ENCODE peak calls at places on chromosome 14, in ten cellular contexts. F is stimulated activated CD8-positive, alpha-beta memory T cell treated with anti-CD3 and anti-CD28 coated beads, Interleukin-2, amount 100 ng/mL, for 48 hours; U is stomach; A is activated CD4-positive, alpha-beta T cell treated with anti-CD3 and anti-CD28 coated beads for 24 hours; G is stimulated activated naive CD4-positive, alpha-beta T cell; C is DMS 273 treated with DMSO at 0.1 percent for 48 hours; V is lower lobe of right lung; S is ELR; J is mucosa of descending colon; Y is NCI-H2081. P is an unnamed sample.

GRCh38 chr14:35539969-35540368 is 6.0 kb downstream of the INSM2 start:
- DNase-seq in C (no peak), Y (no peak), S (no peak), F (no peak), G (no peak), J (no peak), A (no peak), U (no peak), V (no peak), P (no peak)

GRCh38 chr14:20934148-20934762 is 21.0 kb upstream of the RNASE2 start:
- DNase-seq in V (peak), G (no peak), C (no peak), A (peak), Y (no peak), S (peak), U (peak), F (peak), J (no peak), P (peak)

GRCh38 chr14:96037891-96038557 is 1.1 kb upstream of the C14orf132 start:
- DNase-seq in U (peak), S (peak), J (no peak), Y (peak), A (no peak), C (peak), G (no peak), F (no peak), V (peak), P (peak)

GRCh38 chr14:100416921-100417451 is 93.8 kb downstream of the SLC25A47 start:
- DNase-seq in G (no peak), U (no peak), A (no peak), F (no peak), J (no peak), S (peak), V (no peak), Y (no peak), C (no peak), P (peak)

GRCh38 chr14:73662439-73663056 is 17.8 kb downstream of the DNAL1 start:
- DNase-seq in A (no peak), Y (no peak), J (no peak), V (no peak), G (no peak), U (no peak), S (peak), F (no peak), C (peak), P (peak)

GRCh38 chr14:92670177-92670576 is 78.2 kb downstream of the LGMN start:
- DNase-seq in G (no peak), V (peak), F (no peak), Y (peak), J (no peak), S (peak), U (no peak), A (no peak), C (peak), P (peak)

GRCh38 chr14:104224516-104225281 is 86.3 kb downstream of the KIF26A start:
- DNase-seq in A (peak), S (no peak), Y (no peak), V (peak), J (peak), G (no peak), F (peak), C (no peak), U (no peak), P (no peak)

GRCh38 chr14:67514650-67515385 is 18.3 kb upstream of the PLEKHH1 start:
- DNase-seq in A (no peak), F (no peak), J (peak), G (peak), V (peak), Y (peak), U (peak), S (peak), C (no peak), P (peak)

GRCh38 chr14:33343016-33343415 is 404.3 kb downstream of the NPAS3 start:
- DNase-seq in V (no peak), F (no peak), Y (no peak), U (no peak), S (no peak), C (no peak), J (no peak), A (no peak), G (no peak), P (peak)

GRCh38 chr14:80434574-80435321 is 223.4 kb upstream of the DIO2 start:
- DNase-seq in F (no peak), A (no peak), J (no peak), C (no peak), V (no peak), Y (peak), S (peak), U (peak), G (no peak), P (peak)

GRCh38 chr14:95048771-95049312 is 108.5 kb downstream of the DICER1 start:
- DNase-seq in A (no peak), J (no peak), S (no peak), G (no peak), F (no peak), Y (no peak), V (no peak), C (no peak), U (peak), P (no peak)

GRCh38 chr14:90676859-90677258 is 139.4 kb downstream of the TTC7B start:
- DNase-seq in U (no peak), C (no peak), J (no peak), G (no peak), Y (no peak), S (no peak), F (no peak), V (no peak), A (no peak), P (no peak)

GRCh38 chr14:34199585-34199984 is 248.7 kb upstream of the EGLN3 start:
- DNase-seq in J (no peak), F (peak), G (no peak), A (no peak), S (peak), V (no peak), Y (no peak), C (no peak), U (no peak), P (peak)

GRCh38 chr14:20998139-20998538 is 954 bp upstream of the SLC39A2 start:
- DNase-seq in S (no peak), V (no peak), C (no peak), U (no peak), J (no peak), G (no peak), Y (no peak), F (no peak), A (no peak), P (no peak)

GRCh38 chr14:61326847-61327246 is 5.5 kb downstream of the PRKCH start:
- DNase-seq in Y (no peak), S (no peak), U (peak), A (no peak), V (peak), G (no peak), C (no peak), F (no peak), J (no peak), P (peak)

GRCh38 chr14:95432152-95433093 is 84.0 kb downstream of the SYNE3 start:
- DNase-seq in Y (peak), A (no peak), U (peak), S (peak), J (no peak), C (peak), G (no peak), F (no peak), V (no peak), P (peak)

GRCh38 chr14:31752867-31753661 is 191.9 kb downstream of the NUBPL start:
- DNase-seq in Y (no peak), G (no peak), S (no peak), C (no peak), F (no peak), J (no peak), U (no peak), A (no peak), V (no peak), P (peak)

GRCh38 chr14:94113908-94114588 is 3.5 kb downstream of the IFI27 start:
- DNase-seq in J (no peak), Y (no peak), U (peak), S (no peak), C (no peak), G (no peak), V (no peak), F (no peak), A (no peak), P (no peak)

GRCh38 chr14:52069617-52070431 is 965 bp upstream of the NID2 start:
- DNase-seq in A (no peak), C (no peak), S (peak), J (peak), G (no peak), F (no peak), V (no peak), U (no peak), Y (no peak), P (peak)

GRCh38 chr14:23095196-23096108 is at the start of gene C14orf119:
- DNase-seq in V (peak), U (peak), G (no peak), J (peak), F (peak), Y (no peak), A (peak), C (no peak), S (peak), P (peak)

GRCh38 chr14:87705439-87705896 is 287.5 kb downstream of the GALC start:
- DNase-seq in G (no peak), Y (no peak), F (no peak), V (no peak), C (no peak), U (no peak), J (no peak), S (no peak), A (no peak), P (peak)

GRCh38 chr14:34538871-34539406 is 562 bp downstream of the EAPP start:
- DNase-seq in V (no peak), C (no peak), U (no peak), Y (no peak), F (no peak), G (no peak), J (no peak), A (no peak), S (no peak), P (no peak)

GRCh38 chr14:50619569-50620141 is 48.5 kb downstream of the SAV1 start:
- DNase-seq in F (no peak), A (no peak), V (no peak), J (no peak), U (no peak), C (peak), G (no peak), Y (peak), S (peak), P (peak)

GRCh38 chr14:20516921-20517320 is 11.6 kb downstream of the RNASE10 start:
- DNase-seq in C (no peak), Y (no peak), J (no peak), V (no peak), G (no peak), F (no peak), A (no peak), S (peak), U (no peak), P (peak)

GRCh38 chr14:65639216-65639615 is 226.7 kb downstream of the FUT8 start:
- DNase-seq in V (no peak), G (no peak), A (no peak), J (no peak), Y (no peak), U (no peak), C (no peak), S (peak), F (no peak), P (no peak)

GRCh38 chr14:85441909-85442643 is 87.9 kb upstream of the FLRT2 start:
- DNase-seq in J (no peak), Y (no peak), G (no peak), A (no peak), S (no peak), F (no peak), V (no peak), U (no peak), C (no peak), P (no peak)